ENCODE peak calls at places on chromosomes 13 and 19, in seven cellular contexts. V is HEK293T; D is mucosa of gallbladder; O is lower leg skin; J is T-cell; T is C1 segment of cervical spinal cord; G is stimulated activated CD4-positive, alpha-beta T cell treated with anti-CD3 and anti-CD28 coated beads, Interleukin-1b, Interleukin-23, amount 100 ng/mL, for 24 hours. I is an unnamed sample.

GRCh38 chr13:74062933-74063332 is 71.3 kb downstream of the KLF12 start:
- DNase-seq in T (peak; percentile 16), J (no peak), G (no peak), D (peak; percentile 27), O (no peak), V (no peak), I (peak; percentile 8)

GRCh38 chr13:33676700-33677048 is 141.3 kb upstream of the RFC3 start:
- DNase-seq in T (no peak), V (peak; percentile 41), J (no peak), G (no peak), O (peak; percentile 38), D (peak; percentile 49), I (no peak)

GRCh38 chr19:50401505-50402450 is 17.0 kb upstream of the SPIB start:
- DNase-seq in D (no peak), G (no peak), V (no peak), O (no peak), J (no peak), T (no peak), I (no peak)

GRCh38 chr13:74586839-74587238 is 452.6 kb upstream of the KLF12 start:
- DNase-seq in J (no peak), V (no peak), O (no peak), D (no peak), G (no peak), T (no peak), I (no peak)

GRCh38 chr19:49929611-49930482 is 543 bp upstream of the NUP62 start:
- DNase-seq in G (peak; percentile 86), O (peak; percentile 89), V (peak; percentile 97), T (peak; percentile 92), J (peak; percentile 94), D (peak; percentile 92), I (peak; percentile 89)

GRCh38 chr19:17136617-17137016 is 61.0 kb downstream of the MYO9B start:
- DNase-seq in G (no peak), O (no peak), D (no peak), V (no peak), J (no peak), T (no peak), I (no peak)

GRCh38 chr13:20387441-20387971 is 138.2 kb downstream of the CRYL1 start:
- DNase-seq in D (no peak), T (no peak), J (no peak), G (no peak), V (no peak), O (peak; percentile 36), I (no peak)

GRCh38 chr13:113635709-113636108 is 22.3 kb downstream of the ATP4B start:
- DNase-seq in T (no peak), J (no peak), D (no peak), G (no peak), V (no peak), O (no peak), I (no peak)

GRCh38 chr13:29457299-29457698 is 138.2 kb downstream of the SLC7A1 start:
- DNase-seq in G (no peak), J (no peak), V (no peak), T (no peak), D (no peak), O (no peak), I (no peak)

GRCh38 chr13:48210178-48210577 is 22.8 kb upstream of the ITM2B start:
- DNase-seq in T (no peak), J (no peak), V (no peak), G (no peak), O (no peak), D (no peak), I (no peak)

GRCh38 chr19:3780786-3781304 is 5.3 kb downstream of the MATK start:
- DNase-seq in O (no peak), G (no peak), V (no peak), D (no peak), T (no peak), J (no peak), I (no peak)

GRCh38 chr13:64749301-64749700 is 2480.8 kb downstream of the PCDH9 start:
- DNase-seq in J (no peak), V (no peak), O (no peak), G (no peak), D (no peak), T (no peak), I (no peak)

GRCh38 chr13:52405767-52406494 is at the start of gene THSD1:
- DNase-seq in D (peak; percentile 11), V (peak; percentile 46), O (peak; percentile 36), G (no peak), T (no peak), J (no peak), I (peak; percentile 4)

GRCh38 chr13:95385373-95385772 is 84.1 kb upstream of the ABCC4 start:
- DNase-seq in V (no peak), O (no peak), D (no peak), J (no peak), G (no peak), T (no peak), I (no peak)

I was measured in GM18507.